ENCODE peak calls at places on chromosomes 11 and 22, in six cellular contexts. T is dorsolateral prefrontal cortex; C is CD8-positive, alpha-beta T cell; D is kidney; S is testis; G is heart right ventricle. U is an unnamed sample.

GRCh38 chr11:61978703-61979661 is 11.5 kb upstream of the FTH1 start:
- DNase-seq in G (peak), D (no peak), T (no peak), S (peak), C (no peak), U (no peak)

GRCh38 chr11:128179512-128179911 is 407.8 kb downstream of the ETS1 start:
- DNase-seq in S (no peak), T (no peak), C (no peak), G (no peak), D (no peak), U (no peak)

GRCh38 chr22:41338614-41339212 is 37.4 kb downstream of the ZC3H7B start:
- DNase-seq in C (no peak), G (no peak), S (no peak), T (no peak), D (no peak), U (no peak)

GRCh38 chr11:75812542-75813040 is 2.4 kb upstream of the UVRAG start:
- DNase-seq in C (no peak), G (no peak), D (no peak), T (no peak), S (no peak), U (no peak)

GRCh38 chr11:1943977-1944376 is 3.2 kb upstream of the MRPL23 start:
- DNase-seq in S (no peak), D (peak), C (no peak), G (no peak), T (no peak), U (no peak)

GRCh38 chr11:76803023-76803422 is 19.9 kb downstream of the TSKU start:
- DNase-seq in S (no peak), G (no peak), T (no peak), D (no peak), C (no peak), U (no peak)

GRCh38 chr11:65811764-65812475 is 21.8 kb upstream of the SNX32 start:
- DNase-seq in G (no peak), D (peak), S (no peak), C (no peak), T (no peak), U (no peak)

GRCh38 chr22:42289671-42290269 is 19.3 kb upstream of the TCF20 start:
- DNase-seq in T (no peak), D (no peak), S (peak), G (no peak), C (no peak), U (peak)

GRCh38 chr11:65419773-65420481 is 2.7 kb upstream of the NEAT1 start:
- DNase-seq in G (peak), C (peak), T (peak), D (peak), S (peak), U (peak)

GRCh38 chr11:13276852-13277718 is 505 bp upstream of the BMAL1 start:
- DNase-seq in G (peak), T (peak), C (peak), S (peak), D (peak), U (peak)
- H3K27ac ChIP-seq in G (peak), T (peak), C (peak), S (peak), D (peak), U (peak)

GRCh38 chr11:82797595-82797971 is 63.9 kb upstream of the FAM181B start:
- DNase-seq in C (no peak), T (no peak), D (no peak), G (no peak), S (no peak), U (no peak)

GRCh38 chr11:82792319-82792718 is 58.7 kb upstream of the FAM181B start:
- DNase-seq in T (no peak), S (no peak), D (no peak), G (no peak), C (no peak), U (no peak)

GRCh38 chr11:82794490-82794889 is 60.8 kb upstream of the FAM181B start:
- DNase-seq in S (no peak), T (no peak), C (no peak), D (no peak), G (no peak), U (no peak)

GRCh38 chr11:82792822-82793569 is 59.3 kb upstream of the FAM181B start:
- DNase-seq in C (no peak), D (no peak), T (no peak), S (no peak), G (no peak), U (no peak)

DNA sequence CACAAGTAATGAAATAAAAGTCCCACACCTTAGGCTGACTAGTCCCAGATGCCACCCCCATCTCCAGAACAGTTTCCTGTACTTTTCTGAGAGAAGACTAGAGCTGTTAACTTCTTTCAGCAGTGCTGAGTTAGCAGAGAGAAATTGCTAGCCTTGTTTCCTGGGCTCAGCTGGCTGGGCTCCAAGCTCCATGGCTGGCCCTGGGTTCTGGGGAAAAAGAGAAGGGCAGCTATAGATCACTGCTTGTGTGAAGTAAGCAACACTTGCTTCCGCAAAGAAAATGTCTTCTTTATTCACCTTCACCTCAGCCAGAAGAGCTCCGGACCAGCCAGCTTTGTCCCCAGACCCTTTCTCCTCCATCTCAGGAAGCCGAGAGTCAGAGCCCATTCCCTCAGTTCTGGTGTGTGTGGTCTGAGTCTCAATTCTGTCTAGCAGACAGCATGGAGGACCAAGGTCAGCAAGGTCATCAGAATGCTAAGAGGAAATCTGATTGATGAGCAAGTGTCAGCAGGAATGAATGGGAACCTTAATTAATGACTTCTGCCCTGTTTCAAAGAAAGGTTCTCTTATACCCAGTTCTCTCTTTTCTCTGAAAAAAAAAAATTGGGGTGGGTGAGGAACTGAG is 63.4 kb upstream of the FAM181B start:
- DNase-seq in G (peak), T (peak), D (no peak), S (no peak), C (no peak), U (no peak)
- H3K27ac ChIP-seq in G (no peak), T (peak), D (no peak), S (no peak), C (no peak), U (peak)

GRCh38 chr11:105891685-105892084 is 130.4 kb downstream of the MSANTD4 start:
- DNase-seq in S (no peak), C (no peak), G (no peak), T (no peak), D (no peak), U (no peak)
- H3K27ac ChIP-seq in S (no peak), C (no peak), G (no peak), T (no peak), D (no peak), U (no peak)

GRCh38 chr11:68524681-68525080 is 64.1 kb downstream of the PPP6R3 start:
- DNase-seq in S (peak), T (no peak), D (no peak), C (no peak), G (no peak), U (no peak)

GRCh38 chr11:68525930-68526329 is 65.4 kb downstream of the PPP6R3 start:
- DNase-seq in S (no peak), D (no peak), T (no peak), C (no peak), G (no peak), U (no peak)

GRCh38 chr11:68523743-68524142 is 63.2 kb downstream of the PPP6R3 start:
- DNase-seq in T (no peak), G (no peak), D (no peak), S (no peak), C (no peak), U (no peak)

GRCh38 chr11:68524213-68524612 is 63.7 kb downstream of the PPP6R3 start:
- DNase-seq in T (no peak), D (no peak), C (no peak), S (no peak), G (no peak), U (no peak)

GRCh38 chr11:68525320-68525719 is 64.8 kb downstream of the PPP6R3 start:
- DNase-seq in T (no peak), S (no peak), C (no peak), D (no peak), G (no peak), U (no peak)
- H3K27ac ChIP-seq in T (no peak), S (no peak), C (no peak), D (no peak), G (peak), U (no peak)

GRCh38 chr22:19867617-19868016 is 12.9 kb upstream of the GNB1L start:
- DNase-seq in S (no peak), G (no peak), D (peak), C (no peak), T (no peak), U (no peak)

GRCh38 chr22:19868773-19869471 is 14.2 kb upstream of the GNB1L start:
- DNase-seq in S (peak), T (peak), G (no peak), D (peak), C (no peak), U (peak)

GRCh38 chr22:19866665-19867009 is 12.0 kb upstream of the GNB1L start:
- DNase-seq in T (no peak), C (no peak), S (no peak), G (no peak), D (no peak), U (no peak)

GRCh38 chr22:19869497-19870152 is 15.0 kb upstream of the GNB1L start:
- DNase-seq in D (peak), C (no peak), G (no peak), S (no peak), T (peak), U (no peak)

DNA sequence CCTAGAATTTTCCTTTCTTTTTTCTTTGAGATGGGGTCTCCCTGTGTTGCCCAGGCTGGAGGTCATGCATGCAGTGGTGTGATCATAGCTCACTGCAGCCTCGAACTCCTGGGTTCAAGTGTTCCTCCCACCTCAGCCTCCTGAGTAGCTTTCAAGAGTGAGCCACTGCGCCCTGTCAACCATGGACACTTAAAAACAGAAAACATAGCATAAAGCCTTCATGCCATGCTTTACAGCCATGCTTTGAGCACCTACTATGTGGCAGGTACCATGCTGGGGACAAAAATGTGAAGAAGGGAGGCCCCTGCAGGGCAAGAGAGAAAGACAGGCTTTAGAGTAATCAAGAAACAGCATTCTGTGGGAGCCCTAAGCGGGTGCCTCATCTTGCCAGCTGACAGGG is 13.7 kb upstream of the GNB1L start:
- DNase-seq in G (no peak), D (no peak), S (no peak), T (peak), C (no peak), U (no peak)
- H3K27ac ChIP-seq in G (no peak), D (no peak), S (peak), T (no peak), C (no peak), U (no peak)

GRCh38 chr11:112118176-112118575 is 31.5 kb downstream of the SDHD start:
- DNase-seq in C (no peak), T (no peak), D (no peak), G (no peak), S (no peak), U (no peak)
- H3K27ac ChIP-seq in C (no peak), T (no peak), D (no peak), G (no peak), S (no peak), U (no peak)

GRCh38 chr11:114176321-114176720 is 116.8 kb downstream of the ZBTB16 start:
- DNase-seq in D (peak), G (no peak), S (no peak), C (no peak), T (peak), U (no peak)

GRCh38 chr11:114179234-114179941 is 116.8 kb upstream of the NNMT start:
- DNase-seq in G (peak), S (peak), T (peak), C (no peak), D (peak), U (no peak)

GRCh38 chr11:114180301-114181055 is 115.7 kb upstream of the NNMT start:
- DNase-seq in D (peak), S (peak), G (peak), C (no peak), T (peak), U (no peak)

GRCh38 chr11:114181195-114181594 is 115.0 kb upstream of the NNMT start:
- DNase-seq in T (no peak), C (no peak), S (no peak), D (no peak), G (no peak), U (no peak)

DNA sequence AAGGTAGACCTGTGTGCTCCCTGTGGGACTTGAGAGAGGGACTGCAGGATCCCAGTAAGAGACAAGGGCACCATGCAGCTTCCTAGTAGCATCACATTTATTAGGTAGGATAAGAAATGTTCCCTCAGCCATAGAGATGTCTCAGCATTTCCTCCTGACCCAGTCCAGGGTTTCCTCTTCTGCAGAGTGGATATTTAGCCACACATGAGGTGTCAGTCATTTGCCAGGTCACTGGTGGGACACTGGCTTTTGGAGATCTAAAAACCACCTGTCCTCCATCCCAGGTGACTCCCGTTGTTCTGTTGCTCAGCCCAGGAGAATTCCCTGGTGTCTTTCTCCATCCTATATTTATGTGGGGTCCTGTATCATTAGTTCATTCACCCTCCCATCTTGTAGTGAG is 117.5 kb upstream of the NNMT start:
- DNase-seq in T (no peak), D (no peak), G (no peak), S (no peak), C (no peak), U (no peak)
- H3K27ac ChIP-seq in T (peak), D (peak), G (peak), S (peak), C (no peak), U (peak)

U was measured in caudate nucleus.